ENCODE peak calls at places on chromosome 3, in six cellular contexts. N is amniotic epithelial cell; A is activated CD8-positive, alpha-beta memory T cell treated with anti-CD3 and anti-CD28 coated beads for 4 hours; M is cardiac muscle cell; T is activated naive CD4-positive, alpha-beta T cell treated with anti-CD3 and anti-CD28 coated beads for 36 hours; Z is T-helper 2 cell. J is an unnamed sample.

GRCh38 chr3:37140899-37141541 is 33.4 kb downstream of the LRRFIP2 start:
- DNase-seq in A (no peak), Z (no peak), T (no peak), M (no peak), N (no peak), J (no peak)

GRCh38 chr3:13564751-13565560 is 16.0 kb downstream of the FBLN2 start:
- DNase-seq in M (no peak), N (no peak), Z (no peak), T (no peak), A (no peak), J (no peak)

GRCh38 chr3:114365268-114365667 is 71.4 kb downstream of the TIGIT start:
- DNase-seq in N (peak), T (no peak), A (no peak), M (peak), Z (no peak), J (no peak)

GRCh38 chr3:108486910-108487309 is 23.5 kb downstream of the MYH15 start:
- DNase-seq in Z (no peak), T (no peak), M (peak), N (peak), A (no peak), J (no peak)

GRCh38 chr3:180744226-180744625 is 64.9 kb upstream of the CCDC39 start:
- DNase-seq in Z (no peak), A (no peak), T (no peak), N (no peak), M (no peak), J (peak)

GRCh38 chr3:155870945-155871745 is 695 bp downstream of the GMPS start:
- DNase-seq in N (peak), M (peak), T (peak), A (no peak), Z (peak), J (peak)

GRCh38 chr3:40899286-40899712 is 300.0 kb upstream of the CTNNB1 start:
- DNase-seq in Z (no peak), A (no peak), T (no peak), M (peak), N (peak), J (no peak)

GRCh38 chr3:115943579-115943978 is 320.3 kb downstream of the GAP43 start:
- DNase-seq in T (no peak), N (no peak), Z (no peak), A (no peak), M (no peak), J (no peak)

GRCh38 chr3:112779558-112780480 is 66.8 kb downstream of the CD200R1L start:
- DNase-seq in N (no peak), A (no peak), T (no peak), M (peak), Z (no peak), J (no peak)

GRCh38 chr3:96083610-96084009 is 730.8 kb upstream of the EPHA6 start:
- DNase-seq in Z (no peak), A (no peak), T (no peak), M (no peak), N (peak), J (no peak)

GRCh38 chr3:61009025-61009424 is 242.2 kb downstream of the FHIT start:
- DNase-seq in N (no peak), A (no peak), Z (no peak), M (no peak), T (no peak), J (peak)